ENCODE peak calls at places on chromosomes 12 and 14, in seven cellular contexts. B, Z, T, S, D, V and G are unnamed samples. For H3K4me1, the result is how much of the 10 kb centered on the place peaks cover.

GRCh38 chr12:108526482-108527234 is 11.6 kb downstream of the FICD start:
- DNase-seq in B (no peak), Z (no peak), T (no peak), S (no peak), D (no peak), V (no peak), G (no peak)

GRCh38 chr14:96508900-96509299 is 6.7 kb downstream of the PAPOLA start:
- DNase-seq in B (no peak), Z (no peak), T (no peak), S (no peak), D (no peak), V (no peak), G (no peak)

GRCh38 chr12:5201554-5202243 is 158.0 kb downstream of the KCNA5 start:
- DNase-seq in B (peak), Z (no peak), T (no peak), S (no peak), D (no peak), V (no peak), G (no peak)

GRCh38 chr14:101878222-101879211 is 85.9 kb upstream of the DYNC1H1 start:
- DNase-seq in B (no peak), Z (peak), T (peak), S (no peak), D (no peak), V (no peak), G (no peak)

GRCh38 chr12:65335021-65335714 is 56.7 kb downstream of the MSRB3 start:
- DNase-seq in B (no peak), Z (no peak), T (no peak), S (peak), D (no peak), V (no peak), G (no peak)

GRCh38 chr12:57173089-57173488 is 25.7 kb upstream of the LRP1-AS start:
- DNase-seq in B (no peak), Z (no peak), T (no peak), S (peak), D (no peak), V (no peak), G (no peak)

GRCh38 chr14:30620178-30620577 is 1.9 kb upstream of the SCFD1 start:
- DNase-seq in B (no peak), Z (no peak), T (no peak), S (no peak), D (no peak), V (no peak), G (no peak)

GRCh38 chr12:911191-911826 is 38.2 kb downstream of the RAD52 start:
- DNase-seq in B (peak), Z (no peak), T (no peak), S (peak), D (no peak), V (no peak), G (no peak)

GRCh38 chr12:117028254-117028653 is 71.0 kb downstream of the TESC start:
- DNase-seq in B (peak), Z (peak), T (no peak), S (no peak), D (no peak), V (no peak), G (no peak)

GRCh38 chr12:108995370-108995992 is 25.4 kb downstream of the SVOP start:
- DNase-seq in B (no peak), Z (no peak), T (no peak), S (no peak), D (no peak), V (no peak), G (no peak)

GRCh38 chr12:22459872-22460490 is 84.4 kb downstream of the C2CD5 start:
- DNase-seq in B (no peak), Z (no peak), T (no peak), S (peak), D (no peak), V (no peak), G (no peak)

GRCh38 chr14:23008836-23009235 is 1.1 kb downstream of the C14orf93 start:
- DNase-seq in B (no peak), Z (no peak), T (no peak), S (no peak), D (no peak), V (no peak), G (no peak)

GRCh38 chr12:129163461-129163860 is 310.2 kb downstream of the GLT1D1 start:
- DNase-seq in B (no peak), Z (no peak), T (no peak), S (no peak), D (no peak), V (no peak), G (no peak)

GRCh38 chr14:37985826-37986470 is 221.8 kb upstream of the SSTR1 start:
- DNase-seq in B (peak), Z (peak), T (peak), S (peak), D (no peak), V (no peak), G (no peak)

GRCh38 chr12:95282266-95282665 is 64.7 kb downstream of the VEZT start:
- DNase-seq in B (peak), Z (no peak), T (no peak), S (no peak), D (no peak), V (no peak), G (no peak)

GRCh38 chr12:45336762-45337596 is 121.1 kb downstream of the ANO6 start:
- DNase-seq in B (no peak), Z (no peak), T (no peak), S (no peak), D (no peak), V (no peak), G (no peak)

GRCh38 chr14:96103560-96104460 is 64.6 kb downstream of the C14orf132 start:
- DNase-seq in B (no peak), Z (no peak), T (no peak), S (no peak), D (no peak), V (no peak), G (no peak)

GRCh38 chr12:122981036-122981471 is 573 bp downstream of the ARL6IP4 start:
- DNase-seq in B (peak), Z (no peak), T (no peak), S (peak), D (no peak), V (no peak), G (no peak)

GRCh38 chr12:54352022-54352531 is 12.2 kb downstream of the GPR84 start:
- DNase-seq in B (peak), Z (peak), T (peak), S (no peak), D (no peak), V (no peak), G (no peak)

GRCh38 chr12:11701398-11701797 is 51.9 kb downstream of the ETV6 start:
- DNase-seq in B (no peak), Z (no peak), T (no peak), S (peak), D (no peak), V (no peak), G (no peak)

GRCh38 chr12:124175731-124176130 is 119.2 kb upstream of the RFLNA start:
- DNase-seq in B (no peak), Z (no peak), T (no peak), S (no peak), D (no peak), V (no peak), G (no peak)

DNA sequence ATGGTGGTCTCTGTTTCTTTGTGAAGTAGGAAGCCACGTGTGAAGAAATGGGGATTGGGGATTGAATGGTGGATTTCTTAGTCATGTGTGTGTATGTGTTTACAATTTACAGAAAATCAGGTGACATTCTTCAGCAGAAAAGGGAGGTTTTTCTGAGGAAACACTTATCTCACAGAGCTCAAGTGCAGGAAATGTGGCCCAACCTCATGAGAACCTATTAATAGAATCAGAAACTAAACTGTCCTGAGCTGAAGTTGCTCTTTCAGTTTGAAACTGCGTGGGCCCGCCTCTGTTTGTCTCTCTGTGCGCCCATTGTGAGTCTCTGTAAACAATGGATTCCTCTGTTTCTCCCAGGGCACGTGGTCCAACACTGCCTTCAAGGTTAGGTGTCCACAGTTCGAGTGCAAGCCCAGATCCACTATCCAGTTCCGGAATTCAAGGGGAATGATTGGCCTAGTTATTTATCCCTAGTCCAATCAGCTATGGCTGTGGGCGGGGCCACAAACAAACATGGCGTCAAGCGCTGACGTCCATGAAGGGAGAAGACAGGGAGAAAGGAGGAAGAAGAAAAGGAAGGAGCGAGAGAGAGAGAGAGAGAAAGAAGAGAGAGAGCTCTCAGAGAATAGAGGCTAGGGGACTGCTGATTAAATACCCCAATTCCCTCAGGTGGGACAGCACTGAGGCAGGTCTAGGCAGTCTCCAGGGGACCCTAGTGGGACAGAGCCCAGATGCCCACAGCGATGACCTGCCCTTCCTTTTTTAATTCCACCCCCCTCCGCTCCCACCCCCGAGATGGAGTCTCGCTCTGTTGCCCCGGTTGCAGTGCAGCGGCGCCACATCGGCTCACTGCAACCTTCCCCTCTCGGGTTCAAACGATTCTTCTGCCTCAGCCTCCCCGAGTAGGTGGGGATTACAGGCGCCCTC is 31.4 kb upstream of the C12orf76 start:
- DNase-seq in B (peak), Z (peak), T (peak), S (peak), D (no peak), V (peak), G (no peak)
- H3K27ac ChIP-seq in B (peak), Z (peak), T (peak), S (no peak), D (no peak), V (no peak), G (peak)

GRCh38 chr14:75049731-75050201 is 1.5 kb downstream of the MLH3 start:
- DNase-seq in B (no peak), Z (no peak), T (no peak), S (no peak), D (no peak), V (no peak), G (no peak)

GRCh38 chr14:75053396-75054289 is 2.4 kb upstream of the MLH3 start:
- DNase-seq in B (no peak), Z (no peak), T (no peak), S (no peak), D (no peak), V (no peak), G (no peak)

GRCh38 chr14:75049136-75049535 is 2.1 kb downstream of the MLH3 start:
- DNase-seq in B (no peak), Z (no peak), T (no peak), S (no peak), D (no peak), V (no peak), G (no peak)

GRCh38 chr14:75051556-75051899 is 261 bp upstream of the MLH3 start:
- DNase-seq in B (no peak), Z (no peak), T (no peak), S (no peak), D (no peak), V (no peak), G (no peak)

DNA sequence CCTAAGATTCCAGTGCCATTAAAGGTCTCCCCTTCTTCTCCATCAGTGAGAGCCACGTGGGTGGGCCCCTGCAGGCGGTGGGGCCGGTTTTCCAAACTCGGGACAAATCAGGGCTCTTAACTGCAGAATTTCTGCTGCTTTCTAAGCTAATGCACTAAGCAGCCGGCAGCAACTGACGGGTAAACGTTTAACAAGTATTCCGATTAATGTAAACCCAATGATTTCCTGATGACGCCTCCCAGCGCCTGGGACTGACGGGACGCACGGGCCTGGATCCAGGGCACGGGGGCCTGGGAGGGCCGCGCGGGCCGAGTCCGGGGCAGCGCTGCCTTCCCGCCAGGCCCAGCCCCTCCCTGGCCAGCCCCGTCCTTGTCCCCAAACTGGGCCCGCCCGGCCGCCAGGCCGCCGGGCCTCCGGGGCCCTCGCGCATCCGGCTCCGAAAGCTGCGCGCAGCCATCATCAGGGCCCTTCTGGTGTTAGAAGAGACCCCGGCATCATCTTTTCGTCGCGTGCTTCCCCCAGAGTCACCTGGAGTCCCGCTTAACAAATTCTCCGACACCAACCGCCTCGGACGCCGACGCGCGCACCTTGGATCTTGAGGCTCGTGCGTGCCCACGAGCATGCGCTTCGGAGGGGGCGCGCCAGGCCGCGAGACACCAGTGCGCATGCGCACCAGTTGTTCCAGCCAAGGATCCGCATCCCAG is at the start of gene MLH3:
- DNase-seq in B (peak), Z (peak), T (peak), S (peak), D (peak), V (peak), G (peak)
- TF ChIP-seq POLR2A in B (peak), Z (no peak), T (peak), S (peak), D (peak), V (no peak), G (peak)

DNA sequence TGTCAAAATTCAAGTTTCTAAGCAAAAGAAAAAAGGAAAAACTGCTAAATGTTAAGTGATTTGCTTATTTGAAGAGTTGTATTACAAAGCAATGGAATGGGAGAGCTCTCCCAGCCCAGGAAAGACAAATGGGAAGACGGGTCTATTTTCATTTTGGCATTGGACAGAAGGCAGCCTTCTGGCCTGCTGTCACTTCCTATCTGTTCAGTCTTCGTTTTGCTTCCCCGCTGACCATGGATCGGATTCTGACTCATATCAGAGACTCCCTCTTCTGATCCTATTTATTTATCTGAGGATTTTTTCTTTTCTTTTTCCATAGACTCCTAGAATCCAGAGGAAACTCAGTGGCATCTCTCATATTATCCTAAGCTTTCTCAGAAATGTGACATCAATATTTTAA is 634.9 kb downstream of the DIO2 start:
- DNase-seq in B (peak), Z (no peak), T (no peak), S (no peak), D (no peak), V (no peak), G (no peak)
- H3K4me1 ChIP-seq in B (under half), Z (under half), T (under half), S (under half), D (under half), V (under half), G (under half)

DNA sequence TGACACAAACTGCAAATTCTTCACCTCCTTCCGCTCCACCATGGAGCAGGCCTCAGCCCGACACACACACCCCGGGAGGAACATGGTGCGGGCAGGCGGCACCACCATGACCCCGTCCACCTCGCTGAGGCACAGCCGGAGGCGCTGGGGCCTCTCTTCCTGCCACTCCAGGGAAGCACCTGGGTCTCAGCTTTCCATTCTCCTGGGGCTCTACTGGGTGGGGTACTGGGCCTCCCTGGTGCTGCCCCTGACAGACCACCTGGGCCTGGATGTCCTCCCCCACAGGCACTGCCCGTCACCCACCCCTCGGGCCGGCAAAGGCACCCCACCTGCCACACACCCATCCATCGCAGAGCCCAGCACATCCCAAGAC is 9.9 kb downstream of the AKT1 start:
- DNase-seq in B (no peak), Z (no peak), T (no peak), S (no peak), D (no peak), V (no peak), G (no peak)
- H3K27ac ChIP-seq in B (peak), Z (peak), T (no peak), S (no peak), D (no peak), V (peak), G (no peak)

DNA sequence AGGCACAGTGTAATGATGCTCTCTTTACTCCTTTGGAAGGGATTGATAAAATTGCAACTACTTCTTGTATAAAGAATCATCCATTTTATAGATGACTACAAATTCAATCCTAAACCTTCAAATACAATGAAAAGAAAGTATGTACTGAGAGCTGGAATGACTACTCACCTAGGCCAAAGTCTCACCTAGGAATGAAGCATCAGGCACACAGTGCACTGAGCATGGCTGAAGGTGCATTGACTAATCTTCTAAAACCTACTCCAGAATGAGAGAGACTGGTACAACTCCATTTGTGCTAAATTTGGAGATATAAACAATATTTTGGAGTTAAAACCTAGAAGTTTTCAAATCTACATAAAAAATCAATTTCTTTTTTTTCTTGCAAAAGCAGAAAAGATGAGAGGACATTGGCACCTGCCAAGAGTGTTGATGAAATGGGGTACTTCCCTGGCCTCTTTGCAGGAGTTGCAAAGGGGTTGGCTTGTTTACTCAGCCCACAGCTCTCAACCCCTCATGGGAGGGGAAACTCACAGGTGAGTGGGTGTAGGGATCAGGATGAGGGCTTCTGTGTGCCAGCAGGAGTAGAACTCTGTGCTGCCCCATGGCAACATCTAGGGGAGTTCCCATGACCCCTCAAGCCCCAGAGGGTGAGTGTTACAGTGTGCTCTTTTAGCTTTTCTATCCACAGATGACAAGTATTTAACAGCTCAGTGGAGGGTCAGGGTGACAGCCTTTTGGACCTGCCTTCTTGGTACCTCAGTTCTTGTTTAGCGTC is 31.3 kb downstream of the CLECL1 start:
- DNase-seq in B (no peak), Z (no peak), T (no peak), S (no peak), D (no peak), V (no peak), G (no peak)
- TF ChIP-seq POLR2A in B (no peak), Z (no peak), T (no peak), S (no peak), D (no peak), V (no peak), G (no peak)

GRCh38 chr12:52199294-52199920 is 7.6 kb upstream of the KRT80 start:
- DNase-seq in B (no peak), Z (no peak), T (no peak), S (no peak), D (no peak), V (no peak), G (no peak)
- H3K4me1 ChIP-seq in B (under half), Z (under half), T (under half), S (under half), D (under half), V (under half), G (half or more)

DNA sequence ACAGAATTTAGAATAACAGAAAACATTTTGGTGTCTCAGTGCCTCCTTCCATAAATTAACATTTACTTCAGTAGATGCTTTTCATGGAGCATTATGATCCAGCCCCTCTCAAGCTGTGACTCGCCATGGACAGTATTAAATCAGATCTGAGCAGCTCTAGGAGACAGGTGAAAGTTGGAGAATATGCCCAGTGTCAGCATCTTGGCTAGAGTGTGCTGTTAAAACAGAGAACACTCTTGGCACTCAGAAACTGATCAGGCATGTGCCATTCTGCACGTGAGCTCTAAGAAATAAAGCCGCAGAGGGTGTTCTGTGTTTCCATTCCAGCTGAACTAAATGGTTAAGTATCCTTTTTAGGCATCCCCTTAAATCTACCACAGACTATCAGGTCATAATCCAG is 68.0 kb downstream of the DIP2B start:
- DNase-seq in B (no peak), Z (no peak), T (no peak), S (no peak), D (no peak), V (no peak), G (no peak)
- H3K27ac ChIP-seq in B (peak), Z (peak), T (peak), S (no peak), D (no peak), V (peak), G (peak)